ENCODE peak calls at places on chromosomes 7 and 10, in four cellular contexts. Z is A549, A is K562, W is HepG2. B is an unnamed sample.

GRCh38 chr10:22010973-22011408 is 7.5 kb upstream of the DNAJC1 start:
- DNase-seq in Z (no peak), A (no peak), W (no peak), B (no peak)

GRCh38 chr10:31083765-31084184 is 52.1 kb upstream of the ZNF438 start:
- DNase-seq in Z (peak), A (peak), W (peak), B (peak)

GRCh38 chr10:100966887-100967286 is 2.4 kb upstream of the SEMA4G start:
- DNase-seq in Z (no peak), A (no peak), W (no peak), B (no peak)

GRCh38 chr10:49569031-49569765 is 30.3 kb upstream of the ERCC6 start:
- DNase-seq in Z (no peak), A (no peak), W (no peak), B (no peak)

GRCh38 chr7:90551036-90551435 is 45.1 kb upstream of the CDK14 start:
- DNase-seq in Z (no peak), A (no peak), W (peak), B (peak)

GRCh38 chr10:42933454-42934340 is 143.2 kb upstream of the RET start:
- DNase-seq in Z (no peak), A (no peak), W (no peak), B (peak)

GRCh38 chr10:66746711-66747110 is 179.1 kb upstream of the LRRTM3 start:
- DNase-seq in Z (no peak), A (no peak), W (no peak), B (no peak)

GRCh38 chr7:33773053-33773452 is 132.3 kb upstream of the BMPER start:
- DNase-seq in Z (no peak), A (no peak), W (no peak), B (no peak)

GRCh38 chr7:100626530-100627237 is 14.3 kb downstream of the MOSPD3 start:
- DNase-seq in Z (peak), A (peak), W (no peak), B (peak)

GRCh38 chr7:127928852-127929251 is 102.4 kb downstream of the LRRC4 start:
- DNase-seq in Z (no peak), A (no peak), W (no peak), B (no peak)

GRCh38 chr7:155491812-155492211 is 33.9 kb downstream of the EN2 start:
- DNase-seq in Z (no peak), A (no peak), W (no peak), B (no peak)

GRCh38 chr7:97078023-97078988 is 39.2 kb upstream of the SDHAF3 start:
- DNase-seq in Z (no peak), A (no peak), W (no peak), B (no peak)

GRCh38 chr7:112723416-112723815 is 66.8 kb downstream of the TMEM168 start:
- DNase-seq in Z (no peak), A (no peak), W (no peak), B (no peak)

GRCh38 chr10:133528845-133529575 is 1.8 kb downstream of the CYP2E1 start:
- DNase-seq in Z (no peak), A (peak), W (no peak), B (no peak)

GRCh38 chr7:114977277-114977676 is 55.4 kb downstream of the MDFIC start:
- DNase-seq in Z (no peak), A (no peak), W (no peak), B (peak)

GRCh38 chr10:12513003-12513365 is 163.6 kb downstream of the CAMK1D start:
- DNase-seq in Z (no peak), A (no peak), W (no peak), B (no peak)

GRCh38 chr7:102404005-102404861 is 8.1 kb downstream of the PRKRIP1 start:
- DNase-seq in Z (peak), A (peak), W (peak), B (peak)

GRCh38 chr7:135333196-135333595 is 99.6 kb downstream of the STRA8 start:
- DNase-seq in Z (no peak), A (no peak), W (no peak), B (no peak)

GRCh38 chr10:70694410-70695179 is 22.3 kb downstream of the ADAMTS14 start:
- DNase-seq in Z (no peak), A (no peak), W (no peak), B (no peak)

GRCh38 chr10:8919291-8919690 is 864.8 kb downstream of the GATA3 start:
- DNase-seq in Z (no peak), A (no peak), W (no peak), B (no peak)

GRCh38 chr10:76197293-76197692 is 765.9 kb downstream of the LRMDA start:
- DNase-seq in Z (no peak), A (no peak), W (no peak), B (no peak)

GRCh38 chr10:11871470-11871869 is 48.3 kb downstream of the PROSER2 start:
- DNase-seq in Z (no peak), A (peak), W (no peak), B (no peak)

GRCh38 chr7:75644599-75644998 is 94.1 kb downstream of the HIP1 start:
- DNase-seq in Z (no peak), A (no peak), W (no peak), B (no peak)

GRCh38 chr10:3786295-3786981 is 1.4 kb upstream of the KLF6 start:
- DNase-seq in Z (no peak), A (peak), W (peak), B (peak)

GRCh38 chr7:5421626-5422323 is 1.9 kb downstream of the TNRC18 start:
- DNase-seq in Z (peak), A (peak), W (peak), B (no peak)

GRCh38 chr10:13392701-13393100 is 44.6 kb upstream of the SEPHS1 start:
- DNase-seq in Z (no peak), A (no peak), W (no peak), B (no peak)

GRCh38 chr10:79195091-79195923 is 126.5 kb downstream of the ZMIZ1 start:
- DNase-seq in Z (peak), A (peak), W (peak), B (peak)

GRCh38 chr7:50418086-50418515 is 32.0 kb downstream of the FIGNL1 start:
- DNase-seq in Z (peak), A (peak), W (peak), B (peak)

GRCh38 chr7:114943953-114944741 is 22.3 kb downstream of the MDFIC start:
- DNase-seq in Z (no peak), A (no peak), W (no peak), B (no peak)

GRCh38 chr10:104045151-104046089 is 40.3 kb downstream of the COL17A1 start:
- DNase-seq in Z (peak), A (peak), W (peak), B (peak)

GRCh38 chr7:29866490-29866930 is 60.2 kb downstream of the WIPF3 start:
- DNase-seq in Z (no peak), A (no peak), W (no peak), B (no peak)

GRCh38 chr7:151206914-151207313 is 3.4 kb downstream of the H2BK1 start:
- DNase-seq in Z (no peak), A (peak), W (no peak), B (no peak)

DNA sequence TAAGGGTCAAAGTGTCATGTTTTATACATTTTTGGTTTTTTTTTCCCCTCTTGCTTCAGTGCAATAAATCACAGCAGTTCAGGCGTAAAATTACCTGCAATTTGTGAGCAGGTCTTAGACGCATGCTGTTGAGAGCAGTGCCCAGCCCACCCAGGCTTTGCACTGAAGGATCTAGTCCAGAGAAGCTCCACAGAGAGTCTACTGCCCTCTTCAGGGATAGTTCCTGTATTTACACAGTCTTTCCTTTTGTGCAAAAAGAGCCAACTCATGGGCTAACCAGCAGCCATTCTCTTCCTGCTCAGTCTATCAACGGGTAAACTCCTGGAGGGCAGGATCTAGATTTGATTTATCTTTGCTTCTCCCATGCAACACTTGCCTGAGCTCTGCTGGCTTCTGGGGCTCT is 82.2 kb upstream of the NAMPT start:
- DNase-seq in Z (no peak), A (peak), W (peak), B (peak)
- TF ChIP-seq HMGXB4 in Z (no peak), A (no peak), W (no peak), B (no peak)

GRCh38 chr10:63376560-63377304 is 89.0 kb downstream of the JMJD1C start:
- DNase-seq in Z (no peak), A (no peak), W (no peak), B (no peak)
- TF ChIP-seq HMGXB4 in Z (no peak), A (no peak), W (no peak), B (no peak)

GRCh38 chr10:115171392-115171960 is 78.3 kb downstream of the ATRNL1 start:
- DNase-seq in Z (peak), A (peak), W (no peak), B (no peak)
- TF ChIP-seq HMGXB4 in Z (no peak), A (no peak), W (no peak), B (no peak)

GRCh38 chr10:96565774-96566173 is 21.0 kb downstream of the TM9SF3 start:
- DNase-seq in Z (no peak), A (no peak), W (no peak), B (no peak)
- TF ChIP-seq HMGXB4 in Z (no peak), A (no peak), W (no peak), B (no peak)

GRCh38 chr7:1226155-1226901 is 6.3 kb upstream of the UNCX start:
- DNase-seq in Z (no peak), A (no peak), W (no peak), B (peak)

GRCh38 chr7:1223196-1224092 is 9.2 kb upstream of the UNCX start:
- DNase-seq in Z (no peak), A (peak), W (peak), B (peak)

GRCh38 chr7:1224093-1224702 is 8.5 kb upstream of the UNCX start:
- DNase-seq in Z (no peak), A (no peak), W (no peak), B (peak)

GRCh38 chr7:1227071-1227804 is 5.4 kb upstream of the UNCX start:
- DNase-seq in Z (no peak), A (no peak), W (no peak), B (peak)

GRCh38 chr7:1225462-1226154 is 7.1 kb upstream of the UNCX start:
- DNase-seq in Z (peak), A (peak), W (no peak), B (peak)
- TF ChIP-seq HMGXB4 in Z (no peak), A (no peak), W (no peak), B (no peak)